ENCODE peak calls at places on chromosomes 5 and 9, in four cellular contexts. Z is SJSA1; X is left ventricle myocardium inferior; Q is naive thymus-derived CD4-positive, alpha-beta T cell. H is an unnamed sample.

GRCh38 chr5:43432486-43433365 is 20.5 kb upstream of the CCL28 start:
- DNase-seq in Z (peak; percentile 60), Q (no peak), X (peak; percentile 66), H (peak; percentile 34)

GRCh38 chr9:127937046-127937382 is 640 bp downstream of the DPM2 start:
- DNase-seq in Z (no peak), Q (no peak), X (no peak), H (no peak)

GRCh38 chr5:170603578-170604565 is 100.1 kb downstream of the KCNIP1 start:
- DNase-seq in Z (peak; percentile 55), X (peak; percentile 34), Q (peak; percentile 49), H (no peak)

GRCh38 chr9:1474259-1474658 is 424.1 kb downstream of the DMRT2 start:
- DNase-seq in Q (no peak), Z (no peak), X (no peak), H (no peak)

GRCh38 chr5:100273846-100274580 is 261.2 kb upstream of the FAM174A start:
- DNase-seq in Z (no peak), Q (no peak), X (no peak), H (no peak)

GRCh38 chr5:126938461-126938860 is 91.9 kb downstream of the MARCHF3 start:
- DNase-seq in X (no peak), Q (no peak), Z (no peak), H (no peak)

GRCh38 chr5:112174959-112175594 is 244.0 kb downstream of the EPB41L4A start:
- DNase-seq in Q (no peak), Z (peak; percentile 41), X (no peak), H (no peak)

GRCh38 chr9:136348691-136349090 is 14.9 kb downstream of the DNLZ start:
- DNase-seq in X (no peak), Z (no peak), Q (no peak), H (no peak)

GRCh38 chr5:31751620-31752019 is 112.7 kb downstream of the PDZD2 start:
- DNase-seq in Z (no peak), Q (no peak), X (no peak), H (no peak)

GRCh38 chr5:26415987-26416386 is 622.4 kb downstream of the CDH9 start:
- DNase-seq in X (no peak), Q (no peak), Z (no peak), H (no peak)

GRCh38 chr9:16704096-16704488 is 166.4 kb downstream of the BNC2 start:
- DNase-seq in Q (no peak), Z (peak; percentile 57), X (no peak), H (no peak)

GRCh38 chr5:123876265-123876790 is 364.4 kb downstream of the CSNK1G3 start:
- DNase-seq in Q (no peak), X (no peak), Z (no peak), H (no peak)

GRCh38 chr9:7970666-7971335 is 171.2 kb upstream of the DMAC1 start:
- DNase-seq in Z (no peak), X (no peak), Q (no peak), H (no peak)

GRCh38 chr5:66612226-66612625 is 16.0 kb downstream of the MAST4 start:
- DNase-seq in X (no peak), Q (no peak), Z (no peak), H (no peak)

GRCh38 chr9:29211681-29212589 is 1638.7 kb upstream of the C9orf72 start:
- DNase-seq in Q (peak; percentile 60), Z (no peak), X (no peak), H (no peak)

GRCh38 chr9:137064027-137064879 is 6.1 kb downstream of the SAPCD2 start:
- DNase-seq in Q (peak; percentile 78), X (peak; percentile 77), Z (no peak), H (no peak)

GRCh38 chr9:129885018-129885669 is 49.9 kb downstream of the USP20 start:
- DNase-seq in Z (no peak), Q (peak; percentile 65), X (no peak), H (no peak)

GRCh38 chr5:175590471-175590881 is 67.4 kb upstream of the HRH2 start:
- DNase-seq in X (no peak), Q (no peak), Z (peak; percentile 33), H (no peak)

GRCh38 chr9:114592356-114592755 is 4.8 kb downstream of the ATP6V1G1 start:
- DNase-seq in Q (peak; percentile 33), Z (no peak), X (no peak), H (peak; percentile 14)

GRCh38 chr9:113578877-113579269 is 115.3 kb downstream of the RGS3 start:
- DNase-seq in Z (peak; percentile 93), X (peak; percentile 43), Q (peak; percentile 86), H (no peak)

GRCh38 chr9:104682642-104683041 is 11.7 kb upstream of the OR13D1 start:
- DNase-seq in Q (no peak), X (no peak), Z (peak; percentile 15), H (no peak)

GRCh38 chr5:59813761-59814562 is 79.6 kb downstream of the PDE4D start:
- DNase-seq in Z (peak; percentile 43), X (no peak), Q (no peak), H (peak; percentile 4)

GRCh38 chr5:128782446-128782845 is 182.8 kb upstream of the SLC27A6 start:
- DNase-seq in Q (no peak), Z (peak; percentile 67), X (peak; percentile 40), H (peak; percentile 62)

GRCh38 chr5:91433861-91434260 is 50.7 kb upstream of the ARRDC3 start:
- DNase-seq in Z (no peak), Q (no peak), X (no peak), H (no peak)

GRCh38 chr5:34553544-34553943 is 102.6 kb upstream of the RAI14 start:
- DNase-seq in Q (no peak), X (no peak), Z (no peak), H (no peak)

GRCh38 chr9:113617550-113617949 is 154.0 kb downstream of the RGS3 start:
- DNase-seq in X (no peak), Z (no peak), Q (no peak), H (no peak)

GRCh38 chr5:11903121-11903613 is 1.1 kb downstream of the CTNND2 start:
- DNase-seq in Q (no peak), X (no peak), Z (no peak), H (no peak)

GRCh38 chr9:28456886-28457285 is 883.6 kb upstream of the C9orf72 start:
- DNase-seq in X (no peak), Q (no peak), Z (no peak), H (no peak)

GRCh38 chr5:128241071-128241695 is 157.6 kb downstream of the SLC12A2 start:
- DNase-seq in Z (no peak), X (no peak), Q (no peak), H (no peak)

GRCh38 chr5:32421075-32421474 is 23.5 kb downstream of the ZFR start:
- DNase-seq in Q (no peak), Z (no peak), X (no peak), H (no peak)

GRCh38 chr9:123679330-123679987 is 250.5 kb downstream of the DENND1A start:
- DNase-seq in Z (no peak), Q (no peak), X (no peak), H (no peak)

GRCh38 chr5:10753178-10753577 is 7.9 kb downstream of the DAP start:
- DNase-seq in Q (no peak), Z (no peak), X (no peak), H (no peak)
- H3K9me3 ChIP-seq in Q (no peaks in the 10 kb centered on the region), Z (no peaks in the 10 kb centered on the region), X (no peaks in the 10 kb centered on the region), H (no peaks in the 10 kb centered on the region)

DNA sequence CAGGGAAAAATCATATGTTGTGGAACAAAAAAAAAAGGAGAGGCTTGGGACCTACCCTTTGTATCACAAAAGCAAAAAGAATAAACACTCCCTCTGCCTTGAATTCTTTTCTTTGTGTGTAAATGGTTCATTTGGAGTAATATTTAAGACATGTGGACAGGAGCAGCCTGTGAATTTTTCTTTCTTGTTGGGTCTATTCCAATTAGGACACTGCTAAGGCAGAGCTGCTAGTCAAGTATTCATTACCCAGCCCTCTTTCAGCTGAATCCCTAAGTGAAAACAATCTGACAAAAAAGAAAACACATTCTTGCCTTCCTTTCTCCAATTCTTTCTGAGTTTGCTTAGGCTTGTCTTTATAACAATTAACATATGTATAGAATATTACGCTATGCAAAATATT is 330.0 kb downstream of the EBF1 start:
- DNase-seq in Q (no peak), Z (no peak), X (no peak), H (no peak)
- H3K9me3 ChIP-seq in Q (no peaks in the 10 kb centered on the region), Z (no peaks in the 10 kb centered on the region), X (no peaks in the 10 kb centered on the region), H (no peaks in the 10 kb centered on the region)

GRCh38 chr9:107141967-107142366 is 141.1 kb upstream of the RAD23B start:
- DNase-seq in X (no peak), Z (no peak), Q (no peak), H (no peak)

GRCh38 chr9:107147134-107147533 is 135.9 kb upstream of the RAD23B start:
- DNase-seq in X (no peak), Z (no peak), Q (no peak), H (no peak)

GRCh38 chr9:107144475-107144874 is 138.6 kb upstream of the RAD23B start:
- DNase-seq in Q (no peak), Z (no peak), X (no peak), H (no peak)

GRCh38 chr9:107142430-107142829 is 140.6 kb upstream of the RAD23B start:
- DNase-seq in Q (no peak), Z (no peak), X (peak; percentile 17), H (no peak)

DNA sequence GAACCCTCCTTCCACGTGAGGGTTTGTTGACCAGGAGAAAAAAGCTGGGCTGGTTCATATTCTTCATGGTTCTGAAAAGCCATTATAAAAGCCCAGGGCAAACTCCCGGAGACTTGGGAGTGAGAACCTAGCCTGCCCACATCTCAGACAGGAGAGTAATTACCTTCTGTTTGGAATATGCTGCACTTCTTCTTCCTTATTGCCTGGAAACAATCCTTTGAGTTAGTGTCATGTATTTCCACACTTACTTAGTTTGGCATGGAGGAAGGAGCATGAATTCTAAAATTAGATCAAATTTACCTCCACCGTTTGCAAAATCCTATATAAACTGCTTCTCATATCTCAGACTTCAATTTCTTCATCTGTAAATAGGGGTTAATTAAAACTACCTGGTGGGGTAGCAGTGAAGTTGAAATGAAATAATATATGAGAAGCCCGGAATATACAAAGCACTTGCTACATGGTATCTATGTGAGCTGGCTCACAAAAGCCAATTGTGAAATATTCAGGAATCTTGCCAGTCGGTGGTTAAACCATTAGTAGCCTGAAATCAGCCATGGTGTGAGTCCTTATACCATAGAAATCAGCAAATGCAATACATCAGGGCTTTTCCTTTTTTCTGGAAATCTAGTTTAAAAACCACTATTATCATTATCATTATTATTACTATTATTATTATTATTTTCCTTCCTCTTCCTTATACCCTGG is 140.0 kb upstream of the RAD23B start:
- DNase-seq in Z (no peak), Q (no peak), X (no peak), H (peak; percentile 25)
- H3K9me3 ChIP-seq in Z (no peaks in the 10 kb centered on the region), Q (no peaks in the 10 kb centered on the region), X (no peaks in the 10 kb centered on the region), H (no peaks in the 10 kb centered on the region)

GRCh38 chr5:141303756-141304155 is at the start of gene SLC25A2:
- DNase-seq in Z (no peak), X (no peak), Q (no peak), H (no peak)
- H3K9me3 ChIP-seq in Z (peaks cover 41% of the 10 kb centered on the region), X (peaks cover 100% of the 10 kb centered on the region), Q (peaks cover 4% of the 10 kb centered on the region), H (no peaks in the 10 kb centered on the region)

DNA sequence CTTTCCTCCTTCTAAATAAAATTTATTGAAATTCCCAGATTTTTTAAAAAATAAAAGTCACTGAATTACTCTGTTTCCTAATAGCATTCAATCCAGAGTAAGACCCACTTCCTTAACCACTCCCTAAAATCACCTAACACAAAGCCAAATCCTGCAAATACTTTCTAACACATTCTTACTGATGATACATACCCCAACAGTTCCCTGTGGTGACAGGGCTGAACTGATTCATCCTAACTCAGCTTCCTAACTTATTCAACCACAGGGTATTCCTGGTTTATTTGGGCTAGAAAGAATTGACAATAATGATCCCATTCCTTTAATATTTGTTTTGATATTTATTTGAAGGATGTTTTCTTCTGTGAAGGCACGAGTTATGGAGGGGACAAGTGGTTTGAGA is 40.7 kb upstream of the ZNF300 start:
- DNase-seq in Z (no peak), Q (no peak), X (no peak), H (no peak)
- H3K9me3 ChIP-seq in Z (peaks cover 7% of the 10 kb centered on the region), Q (no peaks in the 10 kb centered on the region), X (peaks cover 92% of the 10 kb centered on the region), H (no peaks in the 10 kb centered on the region)